ENCODE peak calls at places on chromosomes 16 and 17, in seven cellular contexts. One of them, this sample, is unnamed.
A peak's percentile ranks its signal among the peaks of the same experiment; 100 is the strongest.

GRCh38 chr16:17206712-17207111 is 264.0 kb downstream of the XYLT1 start:
- DNase-seq in B cell: no peak
- DNase-seq in thoracic aorta: no peak
- DNase-seq in omental fat pad: no peak
- DNase-seq in dorsolateral prefrontal cortex: no peak
- DNase-seq in GM20000: no peak
- DNase-seq in heart left ventricle: no peak
- DNase-seq in this sample: no peak

GRCh38 chr16:48628359-48628985 is 18.5 kb upstream of the N4BP1 start:
- DNase-seq in thoracic aorta: no peak
- DNase-seq in omental fat pad: no peak
- DNase-seq in heart left ventricle: no peak
- DNase-seq in B cell: no peak
- DNase-seq in dorsolateral prefrontal cortex: no peak
- DNase-seq in GM20000: no peak
- DNase-seq in this sample: no peak

GRCh38 chr17:46976626-46977270 is 2.3 kb downstream of the RPRML start:
- DNase-seq in heart left ventricle: no peak
- DNase-seq in dorsolateral prefrontal cortex: peak; percentile 47
- DNase-seq in thoracic aorta: no peak
- DNase-seq in GM20000: no peak
- DNase-seq in B cell: no peak
- DNase-seq in omental fat pad: no peak
- DNase-seq in this sample: no peak

GRCh38 chr17:79298801-79299200 is 224.2 kb downstream of the ENGASE start:
- DNase-seq in omental fat pad: no peak
- DNase-seq in GM20000: no peak
- DNase-seq in dorsolateral prefrontal cortex: no peak
- DNase-seq in B cell: no peak
- DNase-seq in heart left ventricle: no peak
- DNase-seq in thoracic aorta: no peak
- DNase-seq in this sample: no peak

GRCh38 chr16:3542153-3542550 is 35.1 kb downstream of the NLRC3 start:
- DNase-seq in heart left ventricle: no peak
- DNase-seq in omental fat pad: no peak
- DNase-seq in dorsolateral prefrontal cortex: no peak
- DNase-seq in GM20000: no peak
- DNase-seq in thoracic aorta: no peak
- DNase-seq in B cell: no peak
- DNase-seq in this sample: no peak

GRCh38 chr16:86033016-86033474 is 134.1 kb downstream of the IRF8 start:
- DNase-seq in heart left ventricle: no peak
- DNase-seq in GM20000: no peak
- DNase-seq in dorsolateral prefrontal cortex: peak; percentile 36
- DNase-seq in thoracic aorta: no peak
- DNase-seq in B cell: no peak
- DNase-seq in omental fat pad: no peak
- DNase-seq in this sample: no peak

GRCh38 chr17:77635176-77635575 is 323.3 kb upstream of the TNRC6C start:
- DNase-seq in omental fat pad: no peak
- DNase-seq in thoracic aorta: no peak
- DNase-seq in heart left ventricle: no peak
- DNase-seq in B cell: no peak
- DNase-seq in dorsolateral prefrontal cortex: no peak
- DNase-seq in GM20000: no peak
- DNase-seq in this sample: no peak

GRCh38 chr17:11300738-11301137 is 59.7 kb downstream of the SHISA6 start:
- DNase-seq in dorsolateral prefrontal cortex: no peak
- DNase-seq in B cell: no peak
- DNase-seq in heart left ventricle: no peak
- DNase-seq in omental fat pad: no peak
- DNase-seq in thoracic aorta: no peak
- DNase-seq in GM20000: no peak
- DNase-seq in this sample: no peak

GRCh38 chr17:34299017-34299416 is 13.5 kb downstream of the CCL11 start:
- DNase-seq in heart left ventricle: no peak
- DNase-seq in thoracic aorta: no peak
- DNase-seq in dorsolateral prefrontal cortex: no peak
- DNase-seq in GM20000: no peak
- DNase-seq in omental fat pad: no peak
- DNase-seq in B cell: no peak
- DNase-seq in this sample: no peak

GRCh38 chr17:82281502-82282238 is 8.2 kb upstream of the CSNK1D start:
- DNase-seq in GM20000: no peak
- DNase-seq in heart left ventricle: no peak
- DNase-seq in B cell: no peak
- DNase-seq in thoracic aorta: no peak
- DNase-seq in dorsolateral prefrontal cortex: no peak
- DNase-seq in omental fat pad: no peak
- DNase-seq in this sample: no peak

GRCh38 chr17:76371656-76372628 is 12.5 kb upstream of the SPHK1 start:
- DNase-seq in B cell: no peak
- DNase-seq in omental fat pad: no peak
- DNase-seq in thoracic aorta: no peak
- DNase-seq in GM20000: no peak
- DNase-seq in heart left ventricle: no peak
- DNase-seq in dorsolateral prefrontal cortex: no peak
- DNase-seq in this sample: no peak

GRCh38 chr16:71723537-71724319 is 773 bp downstream of the PHLPP2 start:
- DNase-seq in dorsolateral prefrontal cortex: peak; percentile 70
- DNase-seq in heart left ventricle: peak; percentile 89
- DNase-seq in thoracic aorta: peak; percentile 11
- DNase-seq in B cell: peak; percentile 94
- DNase-seq in GM20000: peak; percentile 97
- DNase-seq in omental fat pad: peak; percentile 39
- DNase-seq in this sample: peak; percentile 78

GRCh38 chr17:36631022-36631421 is 29.6 kb downstream of the MRM1 start:
- DNase-seq in GM20000: no peak
- DNase-seq in B cell: no peak
- DNase-seq in dorsolateral prefrontal cortex: no peak
- DNase-seq in omental fat pad: no peak
- DNase-seq in thoracic aorta: no peak
- DNase-seq in heart left ventricle: no peak
- DNase-seq in this sample: no peak

GRCh38 chr16:23835390-23836077 is at the start of gene PRKCB:
- DNase-seq in GM20000: peak; percentile 97
- DNase-seq in B cell: peak; percentile 97
- DNase-seq in thoracic aorta: no peak
- DNase-seq in omental fat pad: peak; percentile 45
- DNase-seq in dorsolateral prefrontal cortex: peak; percentile 91
- DNase-seq in heart left ventricle: peak; percentile 91
- DNase-seq in this sample: peak; percentile 80

GRCh38 chr17:79840204-79840988 is 1.2 kb upstream of the CBX4 start:
- DNase-seq in thoracic aorta: no peak
- DNase-seq in omental fat pad: no peak
- DNase-seq in GM20000: peak; percentile 53
- DNase-seq in dorsolateral prefrontal cortex: no peak
- DNase-seq in B cell: no peak
- DNase-seq in heart left ventricle: peak; percentile 85
- DNase-seq in this sample: peak; percentile 60

GRCh38 chr16:22402191-22402590 is 27.8 kb upstream of the CDR2 start:
- DNase-seq in B cell: no peak
- DNase-seq in heart left ventricle: no peak
- DNase-seq in dorsolateral prefrontal cortex: no peak
- DNase-seq in omental fat pad: no peak
- DNase-seq in GM20000: no peak
- DNase-seq in thoracic aorta: no peak
- DNase-seq in this sample: no peak

GRCh38 chr17:43021739-43022512 is at the start of gene VAT1:
- DNase-seq in GM20000: peak; percentile 86
- DNase-seq in dorsolateral prefrontal cortex: peak; percentile 77
- DNase-seq in B cell: peak; percentile 82
- DNase-seq in omental fat pad: peak; percentile 45
- DNase-seq in thoracic aorta: no peak
- DNase-seq in heart left ventricle: peak; percentile 91
- DNase-seq in this sample: peak; percentile 87

GRCh38 chr17:78142113-78142861 is 3.9 kb upstream of the C17orf99 start:
- DNase-seq in B cell: no peak
- DNase-seq in heart left ventricle: no peak
- DNase-seq in omental fat pad: no peak
- DNase-seq in thoracic aorta: no peak
- DNase-seq in GM20000: no peak
- DNase-seq in dorsolateral prefrontal cortex: no peak
- DNase-seq in this sample: peak; percentile 86

GRCh38 chr16:57923418-57923817 is 47.5 kb downstream of the CNGB1 start:
- DNase-seq in dorsolateral prefrontal cortex: no peak
- DNase-seq in omental fat pad: no peak
- DNase-seq in B cell: no peak
- DNase-seq in thoracic aorta: no peak
- DNase-seq in GM20000: no peak
- DNase-seq in heart left ventricle: no peak
- DNase-seq in this sample: no peak

GRCh38 chr17:17349724-17350106 is 46.5 kb downstream of the NT5M start:
- DNase-seq in GM20000: no peak
- DNase-seq in B cell: peak; percentile 9
- DNase-seq in dorsolateral prefrontal cortex: peak; percentile 17
- DNase-seq in thoracic aorta: no peak
- DNase-seq in omental fat pad: no peak
- DNase-seq in heart left ventricle: peak; percentile 57
- DNase-seq in this sample: no peak

GRCh38 chr16:71230122-71230845 is at the start of gene HYDIN:
- DNase-seq in dorsolateral prefrontal cortex: peak; percentile 83
- DNase-seq in B cell: no peak
- DNase-seq in GM20000: no peak
- DNase-seq in heart left ventricle: no peak
- DNase-seq in omental fat pad: no peak
- DNase-seq in thoracic aorta: no peak
- DNase-seq in this sample: peak; percentile 40

GRCh38 chr16:87317766-87318121 is 552 bp upstream of the C16orf95 start:
- DNase-seq in dorsolateral prefrontal cortex: no peak
- DNase-seq in heart left ventricle: peak; percentile 54
- DNase-seq in thoracic aorta: no peak
- DNase-seq in B cell: no peak
- DNase-seq in omental fat pad: no peak
- DNase-seq in GM20000: peak; percentile 65
- DNase-seq in this sample: peak; percentile 66

GRCh38 chr16:66293932-66294331 is 72.6 kb upstream of the CDH5 start:
- DNase-seq in GM20000: no peak
- DNase-seq in heart left ventricle: no peak
- DNase-seq in thoracic aorta: no peak
- DNase-seq in omental fat pad: no peak
- DNase-seq in dorsolateral prefrontal cortex: no peak
- DNase-seq in B cell: no peak
- DNase-seq in this sample: no peak

DNA sequence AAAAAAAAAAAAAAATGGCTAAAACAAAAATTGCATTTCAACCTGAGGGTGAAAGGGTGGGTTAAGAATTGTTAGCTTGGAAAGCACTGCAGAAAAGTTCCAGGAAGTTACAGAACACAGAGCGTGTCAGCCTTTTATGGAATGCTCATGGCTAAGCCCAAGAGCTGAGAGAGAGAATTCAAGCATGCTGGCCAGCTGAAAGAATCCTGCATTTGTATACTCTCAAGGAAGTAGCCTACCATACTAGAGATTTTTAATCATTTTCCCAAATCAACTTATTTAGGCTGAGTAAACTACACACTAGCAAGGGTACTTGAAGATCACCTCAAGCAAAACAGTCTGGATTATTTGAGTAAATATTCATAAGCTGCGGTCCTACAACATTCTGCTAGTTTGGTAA is 153.9 kb downstream of the KCNJ2 start:
- DNase-seq in GM20000: no peak
- DNase-seq in dorsolateral prefrontal cortex: no peak
- DNase-seq in heart left ventricle: no peak
- DNase-seq in omental fat pad: no peak
- DNase-seq in B cell: no peak
- DNase-seq in thoracic aorta: no peak
- DNase-seq in this sample: no peak
- TF ChIP-seq CTCF in GM20000: no peak
- TF ChIP-seq CTCF in dorsolateral prefrontal cortex: no peak
- TF ChIP-seq CTCF in heart left ventricle: no peak
- TF ChIP-seq CTCF in omental fat pad: no peak
- TF ChIP-seq CTCF in B cell: no peak
- TF ChIP-seq CTCF in thoracic aorta: no peak
- TF ChIP-seq CTCF in this sample: no peak

GRCh38 chr16:20300312-20301097 is 26.8 kb downstream of the GP2 start:
- DNase-seq in omental fat pad: no peak
- DNase-seq in heart left ventricle: no peak
- DNase-seq in B cell: peak; percentile 18
- DNase-seq in GM20000: peak; percentile 67
- DNase-seq in dorsolateral prefrontal cortex: peak; percentile 31
- DNase-seq in thoracic aorta: no peak
- DNase-seq in this sample: peak; percentile 41
- TF ChIP-seq CTCF in omental fat pad: no peak
- TF ChIP-seq CTCF in heart left ventricle: peak; percentile 58
- TF ChIP-seq CTCF in B cell: peak; percentile 39
- TF ChIP-seq CTCF in GM20000: peak; percentile 80
- TF ChIP-seq CTCF in dorsolateral prefrontal cortex: peak; percentile 65
- TF ChIP-seq CTCF in thoracic aorta: peak; percentile 32
- TF ChIP-seq CTCF in this sample: peak; percentile 57

GRCh38 chr17:15261063-15261817 is 3.9 kb downstream of the PMP22 start:
- DNase-seq in omental fat pad: no peak
- DNase-seq in B cell: peak; percentile 40
- DNase-seq in thoracic aorta: no peak
- DNase-seq in dorsolateral prefrontal cortex: peak; percentile 58
- DNase-seq in GM20000: peak; percentile 48
- DNase-seq in heart left ventricle: peak; percentile 80
- DNase-seq in this sample: peak; percentile 43
- TF ChIP-seq CTCF in omental fat pad: no peak
- TF ChIP-seq CTCF in B cell: no peak
- TF ChIP-seq CTCF in thoracic aorta: peak; percentile 7
- TF ChIP-seq CTCF in dorsolateral prefrontal cortex: peak; percentile 19
- TF ChIP-seq CTCF in GM20000: no peak
- TF ChIP-seq CTCF in heart left ventricle: no peak
- TF ChIP-seq CTCF in this sample: no peak

GRCh38 chr16:27363246-27363632 is 38.7 kb upstream of the IL21R start:
- DNase-seq in B cell: no peak
- DNase-seq in heart left ventricle: no peak
- DNase-seq in thoracic aorta: no peak
- DNase-seq in dorsolateral prefrontal cortex: no peak
- DNase-seq in omental fat pad: no peak
- DNase-seq in GM20000: no peak
- DNase-seq in this sample: no peak
- TF ChIP-seq CTCF in B cell: no peak
- TF ChIP-seq CTCF in heart left ventricle: no peak
- TF ChIP-seq CTCF in thoracic aorta: no peak
- TF ChIP-seq CTCF in dorsolateral prefrontal cortex: no peak
- TF ChIP-seq CTCF in omental fat pad: no peak
- TF ChIP-seq CTCF in GM20000: no peak
- TF ChIP-seq CTCF in this sample: no peak

This sample was measured in colonic mucosa.